ENCODE peak calls at places on chromosome 22, in ten cellular contexts. C is CD4-positive, CD25-positive, alpha-beta regulatory T cell; G is transverse colon; A is tibial artery; P is body of pancreas; O is HAP-1; N is gastrocnemius medialis; R is SJSA1; W is pancreas; X is thoracic aorta. H is an unnamed sample.

GRCh38 chr22:37485714-37486223 is 415 bp downstream of the MFNG start:
- DNase-seq in N (no peak), G (no peak), C (peak; percentile 14), R (no peak), X (no peak), A (no peak), O (no peak), P (no peak), W (no peak), H (no peak)

GRCh38 chr22:41197808-41198585 is 7.1 kb upstream of the L3MBTL2 start:
- DNase-seq in P (peak; percentile 32), O (peak; percentile 42), X (no peak), R (no peak), G (peak; percentile 56), C (peak; percentile 21), W (peak; percentile 57), N (no peak), A (peak; percentile 34), H (peak; percentile 41)

GRCh38 chr22:37180531-37181231 is 7.4 kb downstream of the C1QTNF6 start:
- DNase-seq in R (no peak), C (no peak), X (no peak), W (no peak), G (no peak), P (no peak), A (no peak), O (no peak), N (no peak), H (no peak)

GRCh38 chr22:37305873-37306272 is 23.6 kb downstream of the CYTH4 start:
- DNase-seq in C (no peak), A (no peak), N (no peak), G (no peak), O (no peak), R (no peak), W (no peak), P (no peak), X (no peak), H (no peak)

GRCh38 chr22:37198290-37199102 is 10.4 kb upstream of the C1QTNF6 start:
- DNase-seq in G (peak; percentile 94), P (peak; percentile 87), W (peak; percentile 87), O (peak; percentile 54), N (peak; percentile 86), C (peak; percentile 85), A (peak; percentile 75), X (no peak), R (peak; percentile 72), H (peak; percentile 69)

GRCh38 chr22:49934891-49935557 is 16.6 kb downstream of the CRELD2 start:
- DNase-seq in O (peak; percentile 20), G (peak; percentile 92), R (peak; percentile 75), N (peak; percentile 77), A (peak; percentile 75), C (peak; percentile 73), W (peak; percentile 88), P (peak; percentile 78), X (no peak), H (peak; percentile 60)

GRCh38 chr22:28017859-28018258 is 98.8 kb upstream of the PITPNB start:
- DNase-seq in R (peak; percentile 20), C (no peak), N (peak; percentile 14), G (peak; percentile 0), A (peak; percentile 13), W (peak; percentile 9), P (peak; percentile 8), O (no peak), X (no peak), H (no peak)

GRCh38 chr22:24685804-24686203 is 82.8 kb downstream of the GGT1 start:
- DNase-seq in R (no peak), W (no peak), P (no peak), X (no peak), O (no peak), A (no peak), G (no peak), C (no peak), N (no peak), H (no peak)

GRCh38 chr22:33920927-33921575 is 775 bp upstream of the LARGE1 start:
- DNase-seq in N (peak; percentile 97), A (peak; percentile 98), C (peak; percentile 69), O (peak; percentile 93), X (peak; percentile 86), P (peak; percentile 99), R (peak; percentile 99), G (peak; percentile 99), W (peak; percentile 99), H (peak; percentile 84)

GRCh38 chr22:43889366-43890253 is 2.2 kb downstream of the PNPLA5 start:
- DNase-seq in W (no peak), C (no peak), X (no peak), R (no peak), O (no peak), G (no peak), P (no peak), N (peak; percentile 2), A (no peak), H (no peak)

GRCh38 chr22:50060441-50061140 is 2.5 kb upstream of the TTLL8 start:
- DNase-seq in G (no peak), X (no peak), O (no peak), P (peak; percentile 41), A (no peak), R (no peak), N (no peak), W (peak; percentile 64), C (no peak), H (no peak)

GRCh38 chr22:40855104-40855959 is 1.1 kb downstream of the ST13 start:
- DNase-seq in W (no peak), O (peak; percentile 40), R (no peak), P (no peak), X (no peak), N (peak; percentile 18), C (no peak), G (no peak), A (peak; percentile 36), H (no peak)

GRCh38 chr22:37388538-37388937 is 38.7 kb downstream of the ELFN2 start:
- DNase-seq in X (no peak), W (no peak), R (no peak), C (no peak), O (no peak), A (no peak), G (no peak), P (no peak), N (no peak), H (no peak)

GRCh38 chr22:44701824-44702478 is at the start of gene PRR5:
- DNase-seq in W (peak; percentile 92), A (peak; percentile 61), O (peak; percentile 58), G (peak; percentile 84), N (peak; percentile 55), P (peak; percentile 87), C (peak; percentile 85), R (peak; percentile 80), X (no peak), H (peak; percentile 82)

GRCh38 chr22:50184004-50184461 is 1.7 kb upstream of the TRABD start:
- DNase-seq in P (peak; percentile 76), O (no peak), X (no peak), A (peak; percentile 68), W (peak; percentile 86), N (no peak), G (peak; percentile 75), C (no peak), R (no peak), H (no peak)

GRCh38 chr22:37907036-37907954 is 1.2 kb downstream of the MICALL1 start:
- DNase-seq in P (no peak), C (no peak), O (no peak), X (no peak), A (no peak), R (no peak), W (no peak), N (no peak), G (no peak), H (no peak)

GRCh38 chr22:22593964-22594656 is 35.0 kb upstream of the PRAME start:
- DNase-seq in G (peak; percentile 38), C (peak; percentile 34), O (peak; percentile 47), R (no peak), X (no peak), W (peak; percentile 41), N (no peak), A (peak; percentile 29), P (peak; percentile 45), H (peak; percentile 65)

GRCh38 chr22:31737932-31738331 is 12.0 kb downstream of the PRR14L start:
- DNase-seq in X (no peak), N (no peak), O (no peak), R (no peak), A (no peak), W (no peak), G (no peak), C (peak; percentile 34), P (no peak), H (no peak)
- H3K4me3 ChIP-seq in X (no peak overlapping the region), N (no peak overlapping the region), O (no peak overlapping the region), R (no peak overlapping the region), A (no peak overlapping the region), W (no peak overlapping the region), G (no peak overlapping the region), C (no peak overlapping the region), P (no peak overlapping the region), H (no peak overlapping the region)

DNA sequence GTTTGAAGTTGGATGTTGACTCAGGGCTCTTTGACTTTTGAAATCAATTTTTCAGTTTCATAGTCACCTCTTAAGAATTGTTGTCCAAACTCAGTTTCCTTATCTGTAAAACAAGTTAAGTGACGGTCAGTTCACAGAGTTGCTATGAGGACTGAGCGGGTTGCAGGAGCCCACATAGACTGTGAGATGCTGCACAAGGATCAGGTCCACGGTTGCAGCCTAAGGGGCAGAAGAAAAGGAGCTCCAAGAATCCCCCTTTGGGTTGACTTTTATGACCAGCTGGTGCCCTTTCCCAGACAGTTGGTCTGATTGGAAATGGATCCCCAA is 55.5 kb upstream of the TIMP3 start:
- DNase-seq in P (no peak), R (no peak), O (no peak), W (no peak), N (no peak), C (no peak), X (no peak), G (no peak), A (no peak), H (no peak)
- H3K4me3 ChIP-seq in P (no peak overlapping the region), R (no peak overlapping the region), O (no peak overlapping the region), W (no peak overlapping the region), N (no peak overlapping the region), C (no peak overlapping the region), X (no peak overlapping the region), G (no peak overlapping the region), A (no peak overlapping the region), H (no peak overlapping the region)

DNA sequence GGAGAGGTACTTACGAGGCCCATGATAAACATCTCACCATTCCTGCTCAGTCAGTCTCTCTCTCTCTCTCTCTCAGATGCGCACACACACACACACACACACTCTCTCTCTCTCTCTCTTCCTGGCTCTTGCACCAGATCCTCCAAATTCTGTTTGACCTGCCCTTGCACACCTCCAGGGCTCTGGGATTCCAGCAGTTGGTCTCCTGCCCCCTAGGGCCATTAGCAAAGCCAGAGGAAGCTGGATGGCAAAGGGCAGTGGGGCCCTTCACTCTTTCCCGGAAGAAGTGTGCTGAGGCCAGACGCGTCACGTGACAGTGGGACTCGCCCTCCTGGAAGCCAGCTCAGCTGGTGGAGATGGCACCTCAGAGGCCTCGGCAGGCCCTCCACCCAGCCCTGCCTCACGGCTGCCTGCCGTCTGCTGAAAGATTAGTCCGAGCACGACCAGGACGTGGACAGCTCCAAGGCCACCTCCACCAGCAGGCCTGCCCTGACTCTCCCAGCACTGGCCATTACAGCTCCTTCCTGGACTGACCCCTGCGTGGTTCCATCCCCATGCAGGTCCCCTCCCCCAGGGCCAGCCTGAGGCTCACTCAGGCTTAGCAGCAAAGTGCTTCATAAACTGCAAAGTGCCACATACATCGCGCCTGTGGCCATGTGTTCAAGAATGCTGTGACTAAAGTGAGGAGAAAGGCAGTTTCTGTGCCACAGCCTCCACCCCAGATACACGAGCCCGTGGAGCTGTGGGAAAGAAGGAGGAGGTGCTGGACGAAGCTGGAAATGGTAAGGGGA is 3.7 kb downstream of the PDGFB start:
- DNase-seq in A (peak; percentile 61), R (no peak), X (no peak), P (peak; percentile 64), N (peak; percentile 80), G (peak; percentile 73), O (no peak), C (peak; percentile 31), W (peak; percentile 78), H (peak; percentile 11)
- H3K4me3 ChIP-seq in A (peak overlapping the region; percentile 48), R (no peak overlapping the region), X (peak overlapping the region; percentile 72), P (no peak overlapping the region), N (peak overlapping the region; percentile 54), G (peak overlapping the region; percentile 54), O (no peak overlapping the region), C (peak overlapping the region; percentile 53), W (no peak overlapping the region), H (no peak overlapping the region)

GRCh38 chr22:20298110-20298802 is 21.6 kb downstream of the DGCR6L start:
- DNase-seq in C (no peak), O (no peak), N (no peak), P (no peak), R (no peak), G (no peak), A (no peak), W (no peak), X (no peak), H (no peak)
- H3K4me3 ChIP-seq in C (no peak overlapping the region), O (no peak overlapping the region), N (peak overlapping the region; percentile 67), P (peak overlapping the region; percentile 27), R (no peak overlapping the region), G (peak overlapping the region; percentile 58), A (no peak overlapping the region), W (peak overlapping the region; percentile 26), X (no peak overlapping the region), H (no peak overlapping the region)

H was measured in Jurkat, Clone E6-1.